ENCODE peak calls at places on chromosomes 5 and 9, in six cellular contexts. D is HL-60; J is brain microvascular endothelial cell; A is naive thymus-derived CD4-positive, alpha-beta T cell; Q is heart left ventricle; O is lung. Y is an unnamed sample.

GRCh38 chr9:89701221-89701798 is 96.5 kb downstream of the GADD45G start:
- DNase-seq in D (no peak), J (no peak), A (peak; percentile 50), Q (no peak), O (no peak), Y (peak; percentile 41)

GRCh38 chr5:96861044-96861443 is 15.3 kb upstream of the ERAP2 start:
- DNase-seq in D (no peak), J (no peak), A (no peak), Q (no peak), O (no peak), Y (no peak)

GRCh38 chr5:73299665-73300435 is 126.9 kb downstream of the TMEM174 start:
- DNase-seq in D (no peak), J (no peak), A (no peak), Q (no peak), O (no peak), Y (no peak)

GRCh38 chr5:570886-571285 is 41.3 kb upstream of the CEP72 start:
- DNase-seq in D (no peak), J (no peak), A (no peak), Q (no peak), O (no peak), Y (no peak)

GRCh38 chr5:174355208-174355612 is 309.7 kb downstream of the NSG2 start:
- DNase-seq in D (peak; percentile 12), J (peak; percentile 48), A (no peak), Q (no peak), O (no peak), Y (no peak)

GRCh38 chr9:92726971-92727715 is 37.5 kb downstream of the BICD2 start:
- DNase-seq in D (no peak), J (peak; percentile 53), A (no peak), Q (peak; percentile 65), O (no peak), Y (no peak)

GRCh38 chr9:120175031-120175430 is 404.9 kb downstream of the CDK5RAP2 start:
- DNase-seq in D (no peak), J (no peak), A (no peak), Q (no peak), O (no peak), Y (no peak)

GRCh38 chr5:106966686-106967315 is 703.9 kb downstream of the EFNA5 start:
- DNase-seq in D (no peak), J (no peak), A (no peak), Q (no peak), O (no peak), Y (no peak)

GRCh38 chr5:79263290-79263689 is 27.4 kb downstream of the JMY start:
- DNase-seq in D (no peak), J (no peak), A (peak; percentile 24), Q (no peak), O (no peak), Y (no peak)

GRCh38 chr9:95132406-95133350 is 184.8 kb downstream of the FANCC start:
- DNase-seq in D (no peak), J (no peak), A (no peak), Q (no peak), O (no peak), Y (no peak)

GRCh38 chr5:97919719-97920118 is 736.7 kb upstream of the RIOK2 start:
- DNase-seq in D (no peak), J (no peak), A (no peak), Q (no peak), O (no peak), Y (no peak)

GRCh38 chr9:94079236-94079635 is 5.0 kb upstream of the PTPDC1 start:
- DNase-seq in D (no peak), J (no peak), A (no peak), Q (no peak), O (no peak), Y (no peak)

GRCh38 chr5:179836225-179837019 is 15.7 kb downstream of the SQSTM1 start:
- DNase-seq in D (no peak), J (no peak), A (peak; percentile 46), Q (no peak), O (no peak), Y (peak; percentile 44)

GRCh38 chr5:99945706-99946442 is 589.3 kb upstream of the FAM174A start:
- DNase-seq in D (no peak), J (no peak), A (no peak), Q (no peak), O (no peak), Y (no peak)

GRCh38 chr9:136547508-136548215 is 1.8 kb upstream of the NOTCH1 start:
- DNase-seq in D (no peak), J (no peak), A (no peak), Q (no peak), O (no peak), Y (no peak)
- H3K4me3 ChIP-seq in D (no peak overlapping the region), J (no peak overlapping the region), A (no peak overlapping the region), Q (no peak overlapping the region), O (no peak overlapping the region), Y (no peak overlapping the region)

GRCh38 chr5:158812381-158812780 is 287.3 kb downstream of the EBF1 start:
- DNase-seq in D (no peak), J (no peak), A (peak; percentile 80), Q (no peak), O (no peak), Y (no peak)
- H3K4me3 ChIP-seq in D (no peak overlapping the region), J (no peak overlapping the region), A (peak overlapping the region; percentile 26), Q (no peak overlapping the region), O (no peak overlapping the region), Y (no peak overlapping the region)

DNA sequence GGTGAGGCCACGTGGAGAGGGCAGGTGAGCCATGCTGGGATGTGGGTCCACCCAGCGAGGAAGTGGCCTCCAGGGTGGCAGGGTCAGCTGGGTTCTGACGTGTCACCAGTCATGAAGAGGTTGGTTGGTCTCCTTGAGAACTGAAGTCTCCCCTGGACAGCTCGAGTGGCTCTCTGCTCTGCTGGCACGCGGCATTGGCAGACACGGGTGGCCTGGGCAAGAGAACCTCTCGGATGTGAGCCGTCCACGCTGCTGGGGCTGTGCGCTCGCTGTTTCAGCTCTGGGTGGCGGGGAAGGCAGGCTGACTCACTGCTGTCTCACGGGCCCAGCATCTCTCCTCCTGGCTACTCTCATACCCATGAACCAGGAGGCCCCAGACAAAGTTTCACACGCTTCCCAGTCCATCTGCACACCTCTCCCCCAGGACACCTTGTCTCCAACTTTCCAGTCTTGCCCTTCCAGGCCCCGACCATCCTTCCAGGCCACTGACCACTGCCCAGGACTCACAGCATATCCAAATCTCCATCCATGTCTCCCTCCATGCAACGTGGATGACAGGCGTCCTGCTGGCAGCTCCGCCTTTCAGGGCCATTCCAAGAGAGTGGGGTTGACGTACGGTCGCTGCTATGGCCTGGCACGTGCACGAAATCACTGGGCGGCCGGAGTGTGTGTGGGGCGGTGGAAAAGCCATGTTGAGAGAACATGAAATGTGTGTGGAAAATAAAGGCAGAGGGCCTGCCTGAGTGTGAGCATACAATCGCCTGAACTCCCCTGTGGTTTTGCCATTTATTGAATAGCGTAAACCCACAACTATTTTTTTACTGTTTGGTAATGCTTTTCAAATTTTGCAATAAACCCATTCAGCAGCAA is 145.0 kb upstream of the COL5A1 start:
- DNase-seq in D (no peak), J (peak; percentile 75), A (no peak), Q (no peak), O (no peak), Y (no peak)
- H3K4me3 ChIP-seq in D (no peak overlapping the region), J (no peak overlapping the region), A (no peak overlapping the region), Q (no peak overlapping the region), O (no peak overlapping the region), Y (no peak overlapping the region)

DNA sequence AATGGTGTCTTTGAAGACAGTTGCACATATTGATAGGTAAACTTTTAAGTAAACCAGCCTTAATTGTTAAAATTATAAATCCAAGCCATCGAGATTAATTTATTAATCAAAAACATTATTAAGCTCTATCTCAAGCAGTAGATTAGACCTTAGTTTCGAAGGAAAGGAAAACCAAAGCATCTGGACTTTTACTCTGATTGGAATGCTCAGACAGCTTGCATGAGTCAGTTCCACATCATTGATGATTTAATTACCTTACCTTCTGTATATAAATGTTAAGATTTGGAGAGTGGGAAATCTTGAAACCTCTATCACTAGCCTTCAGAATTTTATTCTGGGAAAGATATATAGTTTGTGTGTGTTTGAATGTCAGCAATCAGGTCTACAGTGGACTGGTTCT is 23.9 kb downstream of the DCP2 start:
- DNase-seq in D (no peak), J (no peak), A (no peak), Q (no peak), O (no peak), Y (no peak)
- H3K4me3 ChIP-seq in D (no peak overlapping the region), J (no peak overlapping the region), A (no peak overlapping the region), Q (no peak overlapping the region), O (no peak overlapping the region), Y (no peak overlapping the region)

GRCh38 chr5:172983542-172984243 is at the start of gene ATP6V0E1:
- DNase-seq in D (peak; percentile 91), J (peak; percentile 92), A (peak; percentile 86), Q (peak; percentile 98), O (peak; percentile 96), Y (peak; percentile 91)

GRCh38 chr5:172990776-172991175 is 7.2 kb downstream of the ATP6V0E1 start:
- DNase-seq in D (no peak), J (no peak), A (no peak), Q (no peak), O (no peak), Y (no peak)

GRCh38 chr5:172981931-172982330 is 1.6 kb upstream of the ATP6V0E1 start:
- DNase-seq in D (no peak), J (no peak), A (no peak), Q (no peak), O (no peak), Y (no peak)

GRCh38 chr5:172984244-172984953 is 828 bp downstream of the ATP6V0E1 start:
- DNase-seq in D (no peak), J (peak; percentile 87), A (peak; percentile 85), Q (peak; percentile 66), O (peak; percentile 72), Y (peak; percentile 49)

DNA sequence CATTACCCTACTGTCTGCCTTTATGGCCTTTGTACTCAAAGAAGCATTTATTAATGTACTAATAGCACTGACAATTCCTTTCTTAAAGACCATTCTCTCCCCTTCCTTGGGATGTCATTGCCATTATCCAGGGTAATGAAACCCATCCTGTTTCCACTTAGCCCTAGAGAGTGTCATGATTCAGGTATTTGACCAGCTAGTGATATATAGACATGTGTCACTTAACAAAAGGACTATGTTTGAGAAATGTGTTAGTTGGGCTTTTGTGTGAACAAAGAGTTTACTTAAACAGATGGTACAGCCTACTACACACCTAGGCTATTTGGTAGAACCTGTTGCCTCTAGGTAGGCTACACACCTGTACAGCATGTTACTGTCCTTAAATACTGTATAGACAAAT is 2.0 kb downstream of the ATP6V0E1 start:
- DNase-seq in D (no peak), J (no peak), A (no peak), Q (no peak), O (no peak), Y (no peak)
- H3K4me3 ChIP-seq in D (peak overlapping the region; percentile 30), J (no peak overlapping the region), A (no peak overlapping the region), Q (peak overlapping the region; percentile 86), O (no peak overlapping the region), Y (no peak overlapping the region)

GRCh38 chr9:116147821-116148220 is 5.8 kb upstream of the PAPPA start:
- DNase-seq in D (no peak), J (no peak), A (no peak), Q (no peak), O (no peak), Y (no peak)
- H3K4me3 ChIP-seq in D (no peak overlapping the region), J (no peak overlapping the region), A (no peak overlapping the region), Q (no peak overlapping the region), O (no peak overlapping the region), Y (no peak overlapping the region)

GRCh38 chr9:113879318-113879717 is 3.2 kb downstream of the ZNF618 start:
- DNase-seq in D (no peak), J (no peak), A (no peak), Q (peak; percentile 34), O (no peak), Y (no peak)
- H3K4me3 ChIP-seq in D (no peak overlapping the region), J (no peak overlapping the region), A (no peak overlapping the region), Q (peak overlapping the region; percentile 31), O (no peak overlapping the region), Y (no peak overlapping the region)